ENCODE peak calls at places on chromosome 16, in eight cellular contexts. One of them, this sample, is unnamed.

GRCh38 chr16:74455619-74456289 is 34.5 kb upstream of the CLEC18B start:
- DNase-seq in neural progenitor cell: no peak
- DNase-seq in fibroblast of lung: peak; percentile 46
- DNase-seq in GM23248: peak; percentile 90
- DNase-seq in H9: no peak
- DNase-seq in IMR-90: peak; percentile 33
- DNase-seq in PC-3: no peak
- DNase-seq in GM12878: no peak
- DNase-seq in this sample: no peak

GRCh38 chr16:48409839-48410610 is 24.8 kb upstream of the SIAH1 start:
- DNase-seq in neural progenitor cell: no peak
- DNase-seq in fibroblast of lung: peak; percentile 97
- DNase-seq in GM23248: peak; percentile 94
- DNase-seq in H9: no peak
- DNase-seq in IMR-90: peak; percentile 96
- DNase-seq in PC-3: peak; percentile 76
- DNase-seq in GM12878: no peak
- DNase-seq in this sample: no peak

GRCh38 chr16:10846213-10846998 is 27.8 kb upstream of the TVP23A start:
- DNase-seq in neural progenitor cell: no peak
- DNase-seq in fibroblast of lung: no peak
- DNase-seq in GM23248: no peak
- DNase-seq in H9: no peak
- DNase-seq in IMR-90: no peak
- DNase-seq in PC-3: no peak
- DNase-seq in GM12878: no peak
- DNase-seq in this sample: no peak

GRCh38 chr16:49588729-49589384 is 215.3 kb downstream of the C16orf78 start:
- DNase-seq in neural progenitor cell: no peak
- DNase-seq in fibroblast of lung: peak; percentile 44
- DNase-seq in GM23248: no peak
- DNase-seq in H9: peak; percentile 23
- DNase-seq in IMR-90: peak; percentile 24
- DNase-seq in PC-3: no peak
- DNase-seq in GM12878: no peak
- DNase-seq in this sample: no peak

GRCh38 chr16:15607700-15608396 is 35.1 kb downstream of the MARF1 start:
- DNase-seq in neural progenitor cell: no peak
- DNase-seq in fibroblast of lung: peak; percentile 86
- DNase-seq in GM23248: peak; percentile 31
- DNase-seq in H9: no peak
- DNase-seq in IMR-90: peak; percentile 82
- DNase-seq in PC-3: no peak
- DNase-seq in GM12878: no peak
- DNase-seq in this sample: no peak

GRCh38 chr16:76474048-76474447 is 196.8 kb downstream of the CNTNAP4 start:
- DNase-seq in neural progenitor cell: no peak
- DNase-seq in fibroblast of lung: no peak
- DNase-seq in GM23248: no peak
- DNase-seq in H9: no peak
- DNase-seq in IMR-90: no peak
- DNase-seq in PC-3: no peak
- DNase-seq in GM12878: no peak
- DNase-seq in this sample: no peak

GRCh38 chr16:31870809-31871208 is 2.8 kb upstream of the ZNF267 start:
- DNase-seq in neural progenitor cell: no peak
- DNase-seq in fibroblast of lung: no peak
- DNase-seq in GM23248: no peak
- DNase-seq in H9: no peak
- DNase-seq in IMR-90: no peak
- DNase-seq in PC-3: no peak
- DNase-seq in GM12878: no peak
- DNase-seq in this sample: no peak

GRCh38 chr16:48082516-48082915 is 73.3 kb downstream of the ABCC12 start:
- DNase-seq in neural progenitor cell: no peak
- DNase-seq in fibroblast of lung: peak; percentile 21
- DNase-seq in GM23248: peak; percentile 60
- DNase-seq in H9: no peak
- DNase-seq in IMR-90: peak; percentile 32
- DNase-seq in PC-3: no peak
- DNase-seq in GM12878: no peak
- DNase-seq in this sample: no peak

GRCh38 chr16:89047331-89048086 is 46.1 kb upstream of the ACSF3 start:
- DNase-seq in neural progenitor cell: no peak
- DNase-seq in fibroblast of lung: no peak
- DNase-seq in GM23248: no peak
- DNase-seq in H9: no peak
- DNase-seq in IMR-90: no peak
- DNase-seq in PC-3: no peak
- DNase-seq in GM12878: no peak
- DNase-seq in this sample: no peak

DNA sequence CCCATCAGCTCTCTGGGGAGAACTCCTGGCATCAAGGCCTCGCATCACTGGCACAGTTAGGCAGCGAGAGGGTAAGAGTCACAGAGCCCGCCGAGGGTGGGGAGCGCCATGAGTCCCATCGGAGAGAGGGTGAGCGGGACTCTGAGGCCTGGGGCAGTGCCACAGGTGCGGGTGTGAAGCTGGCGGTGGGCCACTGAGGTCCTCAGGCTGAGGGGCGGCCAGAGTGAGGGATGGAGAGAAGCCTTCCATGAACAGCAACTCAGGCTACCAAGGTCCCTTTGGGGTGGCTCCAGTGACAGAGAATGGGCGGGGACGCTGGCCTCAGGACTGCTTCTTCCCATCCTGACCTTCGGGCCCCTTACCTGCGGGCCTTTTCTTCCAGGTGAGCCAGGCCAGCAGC is 149.4 kb upstream of the GSE1 start:
- DNase-seq in neural progenitor cell: no peak
- DNase-seq in fibroblast of lung: no peak
- DNase-seq in GM23248: no peak
- DNase-seq in H9: no peak
- DNase-seq in IMR-90: no peak
- DNase-seq in PC-3: no peak
- DNase-seq in GM12878: no peak
- DNase-seq in this sample: no peak
- H3K9ac ChIP-seq in neural progenitor cell: no peak overlapping the region
- H3K9ac ChIP-seq in fibroblast of lung: no peak overlapping the region
- H3K9ac ChIP-seq in GM23248: no peak overlapping the region
- H3K9ac ChIP-seq in H9: no peak overlapping the region
- H3K9ac ChIP-seq in IMR-90: no peak overlapping the region
- H3K9ac ChIP-seq in PC-3: no peak overlapping the region
- H3K9ac ChIP-seq in GM12878: no peak overlapping the region
- H3K9ac ChIP-seq in this sample: peak overlapping the region; percentile 54

GRCh38 chr16:57661936-57662906 is 5.9 kb upstream of the ADGRG3 start:
- DNase-seq in neural progenitor cell: no peak
- DNase-seq in fibroblast of lung: no peak
- DNase-seq in GM23248: no peak
- DNase-seq in H9: no peak
- DNase-seq in IMR-90: no peak
- DNase-seq in PC-3: no peak
- DNase-seq in GM12878: no peak
- DNase-seq in this sample: no peak

GRCh38 chr16:57663436-57663835 is 4.7 kb upstream of the ADGRG3 start:
- DNase-seq in neural progenitor cell: no peak
- DNase-seq in fibroblast of lung: no peak
- DNase-seq in GM23248: no peak
- DNase-seq in H9: no peak
- DNase-seq in IMR-90: no peak
- DNase-seq in PC-3: no peak
- DNase-seq in GM12878: no peak
- DNase-seq in this sample: no peak

GRCh38 chr16:57658878-57659674 is 9.0 kb upstream of the ADGRG3 start:
- DNase-seq in neural progenitor cell: no peak
- DNase-seq in fibroblast of lung: no peak
- DNase-seq in GM23248: no peak
- DNase-seq in H9: no peak
- DNase-seq in IMR-90: no peak
- DNase-seq in PC-3: no peak
- DNase-seq in GM12878: no peak
- DNase-seq in this sample: no peak

GRCh38 chr16:57660715-57661463 is 7.2 kb upstream of the ADGRG3 start:
- DNase-seq in neural progenitor cell: no peak
- DNase-seq in fibroblast of lung: no peak
- DNase-seq in GM23248: no peak
- DNase-seq in H9: no peak
- DNase-seq in IMR-90: no peak
- DNase-seq in PC-3: no peak
- DNase-seq in GM12878: no peak
- DNase-seq in this sample: no peak

GRCh38 chr16:57661510-57661909 is 6.6 kb upstream of the ADGRG3 start:
- DNase-seq in neural progenitor cell: no peak
- DNase-seq in fibroblast of lung: no peak
- DNase-seq in GM23248: no peak
- DNase-seq in H9: no peak
- DNase-seq in IMR-90: no peak
- DNase-seq in PC-3: no peak
- DNase-seq in GM12878: no peak
- DNase-seq in this sample: no peak
- H3K4me2 ChIP-seq in neural progenitor cell: no peak overlapping the region
- H3K4me2 ChIP-seq in fibroblast of lung: no peak overlapping the region
- H3K4me2 ChIP-seq in GM23248: no peak overlapping the region
- H3K4me2 ChIP-seq in H9: no peak overlapping the region
- H3K4me2 ChIP-seq in IMR-90: no peak overlapping the region
- H3K4me2 ChIP-seq in PC-3: no peak overlapping the region
- H3K4me2 ChIP-seq in GM12878: no peak overlapping the region
- H3K4me2 ChIP-seq in this sample: no peak overlapping the region

GRCh38 chr16:29900102-29900887 is at the start of gene ASPHD1:
- DNase-seq in neural progenitor cell: peak; percentile 92
- DNase-seq in fibroblast of lung: peak; percentile 67
- DNase-seq in GM23248: peak; percentile 95
- DNase-seq in H9: peak; percentile 82
- DNase-seq in IMR-90: peak; percentile 86
- DNase-seq in PC-3: peak; percentile 57
- DNase-seq in GM12878: no peak
- DNase-seq in this sample: peak; percentile 75

GRCh38 chr16:29901607-29901945 is 1.3 kb downstream of the ASPHD1 start:
- DNase-seq in neural progenitor cell: no peak
- DNase-seq in fibroblast of lung: no peak
- DNase-seq in GM23248: no peak
- DNase-seq in H9: no peak
- DNase-seq in IMR-90: no peak
- DNase-seq in PC-3: no peak
- DNase-seq in GM12878: no peak
- DNase-seq in this sample: no peak

GRCh38 chr16:29898786-29899515 is 399 bp downstream of the SEZ6L2 start:
- DNase-seq in neural progenitor cell: peak; percentile 80
- DNase-seq in fibroblast of lung: no peak
- DNase-seq in GM23248: peak; percentile 67
- DNase-seq in H9: peak; percentile 87
- DNase-seq in IMR-90: no peak
- DNase-seq in PC-3: no peak
- DNase-seq in GM12878: no peak
- DNase-seq in this sample: no peak

GRCh38 chr16:29899516-29900101 is at the start of gene SEZ6L2:
- DNase-seq in neural progenitor cell: peak; percentile 92
- DNase-seq in fibroblast of lung: peak; percentile 81
- DNase-seq in GM23248: peak; percentile 95
- DNase-seq in H9: peak; percentile 96
- DNase-seq in IMR-90: peak; percentile 86
- DNase-seq in PC-3: peak; percentile 89
- DNase-seq in GM12878: no peak
- DNase-seq in this sample: peak; percentile 83

GRCh38 chr16:29900888-29901606 is 759 bp downstream of the ASPHD1 start:
- DNase-seq in neural progenitor cell: peak; percentile 31
- DNase-seq in fibroblast of lung: no peak
- DNase-seq in GM23248: peak; percentile 49
- DNase-seq in H9: no peak
- DNase-seq in IMR-90: no peak
- DNase-seq in PC-3: no peak
- DNase-seq in GM12878: no peak
- DNase-seq in this sample: no peak
- H3K9ac ChIP-seq in neural progenitor cell: no peak overlapping the region
- H3K9ac ChIP-seq in fibroblast of lung: peak overlapping the region; percentile 58
- H3K9ac ChIP-seq in GM23248: peak overlapping the region; percentile 78
- H3K9ac ChIP-seq in H9: peak overlapping the region; percentile 65
- H3K9ac ChIP-seq in IMR-90: peak overlapping the region; percentile 84
- H3K9ac ChIP-seq in PC-3: peak overlapping the region; percentile 52
- H3K9ac ChIP-seq in GM12878: no peak overlapping the region
- H3K9ac ChIP-seq in this sample: peak overlapping the region; percentile 30

GRCh38 chr16:80611930-80612327 is 71.1 kb downstream of the DYNLRB2 start:
- DNase-seq in neural progenitor cell: no peak
- DNase-seq in fibroblast of lung: no peak
- DNase-seq in GM23248: no peak
- DNase-seq in H9: no peak
- DNase-seq in IMR-90: no peak
- DNase-seq in PC-3: no peak
- DNase-seq in GM12878: no peak
- DNase-seq in this sample: no peak

GRCh38 chr16:80610489-80611156 is 69.8 kb downstream of the DYNLRB2 start:
- DNase-seq in neural progenitor cell: no peak
- DNase-seq in fibroblast of lung: no peak
- DNase-seq in GM23248: peak; percentile 50
- DNase-seq in H9: no peak
- DNase-seq in IMR-90: no peak
- DNase-seq in PC-3: no peak
- DNase-seq in GM12878: no peak
- DNase-seq in this sample: no peak

GRCh38 chr16:80612461-80613017 is 71.7 kb downstream of the DYNLRB2 start:
- DNase-seq in neural progenitor cell: no peak
- DNase-seq in fibroblast of lung: no peak
- DNase-seq in GM23248: no peak
- DNase-seq in H9: no peak
- DNase-seq in IMR-90: no peak
- DNase-seq in PC-3: no peak
- DNase-seq in GM12878: no peak
- DNase-seq in this sample: no peak

GRCh38 chr16:80614908-80615696 is 74.3 kb downstream of the DYNLRB2 start:
- DNase-seq in neural progenitor cell: no peak
- DNase-seq in fibroblast of lung: peak; percentile 42
- DNase-seq in GM23248: peak; percentile 86
- DNase-seq in H9: no peak
- DNase-seq in IMR-90: peak; percentile 86
- DNase-seq in PC-3: peak; percentile 82
- DNase-seq in GM12878: no peak
- DNase-seq in this sample: no peak

DNA sequence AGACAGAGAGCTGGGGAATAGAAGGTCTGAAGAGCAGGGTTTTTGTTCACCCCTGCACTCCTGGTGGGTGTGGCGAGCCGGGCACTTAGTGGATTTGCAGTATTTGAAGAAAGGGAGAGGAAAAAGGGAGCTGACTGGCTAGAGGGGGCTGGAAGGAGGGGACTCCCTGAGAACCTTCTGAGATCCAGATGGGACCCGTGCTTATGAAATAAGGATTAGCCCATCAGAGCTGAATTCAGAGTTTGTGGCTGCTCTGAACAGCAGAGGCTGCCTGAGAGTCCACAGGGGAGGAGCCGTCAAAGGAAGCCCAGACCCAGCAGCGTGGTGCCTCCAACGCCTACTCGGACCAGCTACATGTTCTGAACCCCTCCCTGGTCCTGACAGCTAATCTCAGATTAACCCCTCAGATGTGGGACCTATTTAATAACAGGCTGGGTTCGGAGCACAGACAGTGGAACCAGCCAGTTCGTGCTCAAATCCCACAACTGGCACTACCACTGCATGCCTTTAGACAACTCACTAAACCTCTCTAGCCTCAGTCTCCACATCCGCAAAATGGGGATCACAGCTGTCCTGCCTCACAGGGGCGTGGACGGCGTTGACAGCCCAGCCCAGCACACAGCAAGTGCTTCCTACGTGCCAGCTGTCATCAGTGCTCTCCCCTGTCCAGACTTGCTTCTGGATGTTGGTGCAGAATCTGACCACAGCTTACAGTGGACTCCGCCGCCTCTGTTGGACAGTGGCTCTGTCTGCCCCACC is 70.6 kb downstream of the DYNLRB2 start:
- DNase-seq in neural progenitor cell: no peak
- DNase-seq in fibroblast of lung: no peak
- DNase-seq in GM23248: no peak
- DNase-seq in H9: no peak
- DNase-seq in IMR-90: no peak
- DNase-seq in PC-3: no peak
- DNase-seq in GM12878: no peak
- DNase-seq in this sample: no peak
- H3K4me2 ChIP-seq in neural progenitor cell: no peak overlapping the region
- H3K4me2 ChIP-seq in fibroblast of lung: no peak overlapping the region
- H3K4me2 ChIP-seq in GM23248: no peak overlapping the region
- H3K4me2 ChIP-seq in H9: no peak overlapping the region
- H3K4me2 ChIP-seq in IMR-90: no peak overlapping the region
- H3K4me2 ChIP-seq in PC-3: no peak overlapping the region
- H3K4me2 ChIP-seq in GM12878: no peak overlapping the region
- H3K4me2 ChIP-seq in this sample: no peak overlapping the region